ENCODE peak calls at places on chromosomes 11 and 22, in seven cellular contexts. One of them, this sample, is unnamed.

GRCh38 chr11:118899296-118899688 is 15.6 kb downstream of the CXCR5 start:
- DNase-seq in MM.1S: no peak
- DNase-seq in uterus: no peak
- DNase-seq in HCT116: no peak
- DNase-seq in mesendoderm: no peak
- DNase-seq in right lobe of liver: no peak
- DNase-seq in stomach: no peak
- DNase-seq in this sample: peak; percentile 71

GRCh38 chr11:92457250-92457649 is 232.6 kb downstream of the FAT3 start:
- DNase-seq in MM.1S: no peak
- DNase-seq in uterus: no peak
- DNase-seq in HCT116: no peak
- DNase-seq in mesendoderm: no peak
- DNase-seq in right lobe of liver: no peak
- DNase-seq in stomach: no peak
- DNase-seq in this sample: no peak

GRCh38 chr11:75150879-75151278 is at the start of gene SLCO2B1:
- DNase-seq in MM.1S: no peak
- DNase-seq in uterus: no peak
- DNase-seq in HCT116: no peak
- DNase-seq in mesendoderm: no peak
- DNase-seq in right lobe of liver: no peak
- DNase-seq in stomach: no peak
- DNase-seq in this sample: no peak

GRCh38 chr11:32843544-32843943 is 13.8 kb downstream of the PRRG4 start:
- DNase-seq in MM.1S: no peak
- DNase-seq in uterus: no peak
- DNase-seq in HCT116: no peak
- DNase-seq in mesendoderm: no peak
- DNase-seq in right lobe of liver: no peak
- DNase-seq in stomach: no peak
- DNase-seq in this sample: no peak

GRCh38 chr22:47865626-47866025 is 1103.2 kb downstream of the TBC1D22A start:
- DNase-seq in MM.1S: no peak
- DNase-seq in uterus: no peak
- DNase-seq in HCT116: no peak
- DNase-seq in mesendoderm: no peak
- DNase-seq in right lobe of liver: no peak
- DNase-seq in stomach: no peak
- DNase-seq in this sample: no peak

GRCh38 chr11:73340164-73340563 is 32.1 kb downstream of the ARHGEF17 start:
- DNase-seq in MM.1S: no peak
- DNase-seq in uterus: no peak
- DNase-seq in HCT116: no peak
- DNase-seq in mesendoderm: peak; percentile 57
- DNase-seq in right lobe of liver: no peak
- DNase-seq in stomach: no peak
- DNase-seq in this sample: no peak

GRCh38 chr11:100546714-100547113 is 140.4 kb upstream of the ARHGAP42 start:
- DNase-seq in MM.1S: no peak
- DNase-seq in uterus: no peak
- DNase-seq in HCT116: peak; percentile 21
- DNase-seq in mesendoderm: peak; percentile 3
- DNase-seq in right lobe of liver: no peak
- DNase-seq in stomach: no peak
- DNase-seq in this sample: no peak

GRCh38 chr11:134332189-134332631 is 422 bp downstream of the GLB1L2 start:
- DNase-seq in MM.1S: no peak
- DNase-seq in uterus: peak; percentile 30
- DNase-seq in HCT116: no peak
- DNase-seq in mesendoderm: peak; percentile 33
- DNase-seq in right lobe of liver: no peak
- DNase-seq in stomach: no peak
- DNase-seq in this sample: peak; percentile 85

GRCh38 chr11:27215471-27216267 is 147.3 kb downstream of the CCDC34 start:
- DNase-seq in MM.1S: no peak
- DNase-seq in uterus: peak; percentile 69
- DNase-seq in HCT116: no peak
- DNase-seq in mesendoderm: peak; percentile 75
- DNase-seq in right lobe of liver: peak; percentile 21
- DNase-seq in stomach: peak; percentile 33
- DNase-seq in this sample: peak; percentile 17

GRCh38 chr22:21690401-21690801 is 24.6 kb downstream of the PPIL2 start:
- DNase-seq in MM.1S: peak; percentile 69
- DNase-seq in uterus: no peak
- DNase-seq in HCT116: no peak
- DNase-seq in mesendoderm: no peak
- DNase-seq in right lobe of liver: no peak
- DNase-seq in stomach: no peak
- DNase-seq in this sample: no peak

GRCh38 chr11:8777907-8778767 is 95.5 kb downstream of the RPL27A start:
- DNase-seq in MM.1S: no peak
- DNase-seq in uterus: peak; percentile 69
- DNase-seq in HCT116: no peak
- DNase-seq in mesendoderm: no peak
- DNase-seq in right lobe of liver: no peak
- DNase-seq in stomach: no peak
- DNase-seq in this sample: no peak

GRCh38 chr11:844693-845644 is 2.3 kb downstream of the TSPAN4 start:
- DNase-seq in MM.1S: no peak
- DNase-seq in uterus: peak; percentile 96
- DNase-seq in HCT116: no peak
- DNase-seq in mesendoderm: peak; percentile 95
- DNase-seq in right lobe of liver: peak; percentile 93
- DNase-seq in stomach: peak; percentile 77
- DNase-seq in this sample: peak; percentile 97

GRCh38 chr11:10307411-10308207 is 2.7 kb downstream of the ADM start:
- DNase-seq in MM.1S: peak; percentile 92
- DNase-seq in uterus: peak; percentile 90
- DNase-seq in HCT116: peak; percentile 84
- DNase-seq in mesendoderm: peak; percentile 92
- DNase-seq in right lobe of liver: peak; percentile 93
- DNase-seq in stomach: peak; percentile 86
- DNase-seq in this sample: peak; percentile 94

GRCh38 chr22:44365832-44366231 is 53.1 kb upstream of the SHISAL1 start:
- DNase-seq in MM.1S: no peak
- DNase-seq in uterus: peak; percentile 3
- DNase-seq in HCT116: no peak
- DNase-seq in mesendoderm: no peak
- DNase-seq in right lobe of liver: peak; percentile 3
- DNase-seq in stomach: no peak
- DNase-seq in this sample: no peak

GRCh38 chr22:20439556-20439927 is 1.9 kb upstream of the SCARF2 start:
- DNase-seq in MM.1S: no peak
- DNase-seq in uterus: no peak
- DNase-seq in HCT116: no peak
- DNase-seq in mesendoderm: no peak
- DNase-seq in right lobe of liver: no peak
- DNase-seq in stomach: no peak
- DNase-seq in this sample: no peak

GRCh38 chr22:31821572-31821971 is 67.8 kb downstream of the DEPDC5 start:
- DNase-seq in MM.1S: no peak
- DNase-seq in uterus: no peak
- DNase-seq in HCT116: no peak
- DNase-seq in mesendoderm: no peak
- DNase-seq in right lobe of liver: no peak
- DNase-seq in stomach: no peak
- DNase-seq in this sample: no peak

GRCh38 chr11:31874631-31875191 is 63.6 kb upstream of the PAX6 start:
- DNase-seq in MM.1S: no peak
- DNase-seq in uterus: no peak
- DNase-seq in HCT116: no peak
- DNase-seq in mesendoderm: peak; percentile 34
- DNase-seq in right lobe of liver: no peak
- DNase-seq in stomach: no peak
- DNase-seq in this sample: no peak

GRCh38 chr11:119027561-119028345 is 2.9 kb downstream of the SLC37A4 start:
- DNase-seq in MM.1S: no peak
- DNase-seq in uterus: no peak
- DNase-seq in HCT116: no peak
- DNase-seq in mesendoderm: no peak
- DNase-seq in right lobe of liver: peak; percentile 38
- DNase-seq in stomach: no peak
- DNase-seq in this sample: no peak

GRCh38 chr11:57974830-57975229 is 48.9 kb upstream of the OR9Q1 start:
- DNase-seq in MM.1S: no peak
- DNase-seq in uterus: no peak
- DNase-seq in HCT116: no peak
- DNase-seq in mesendoderm: no peak
- DNase-seq in right lobe of liver: no peak
- DNase-seq in stomach: no peak
- DNase-seq in this sample: no peak

GRCh38 chr11:64102005-64102738 is 63.7 kb downstream of the MACROD1 start:
- DNase-seq in MM.1S: no peak
- DNase-seq in uterus: no peak
- DNase-seq in HCT116: no peak
- DNase-seq in mesendoderm: no peak
- DNase-seq in right lobe of liver: no peak
- DNase-seq in stomach: no peak
- DNase-seq in this sample: no peak

GRCh38 chr11:73266644-73267015 is 5.5 kb upstream of the P2RY6 start:
- DNase-seq in MM.1S: no peak
- DNase-seq in uterus: no peak
- DNase-seq in HCT116: no peak
- DNase-seq in mesendoderm: no peak
- DNase-seq in right lobe of liver: no peak
- DNase-seq in stomach: peak; percentile 20
- DNase-seq in this sample: no peak

GRCh38 chr11:86153439-86153838 is 84.6 kb upstream of the PICALM start:
- DNase-seq in MM.1S: no peak
- DNase-seq in uterus: no peak
- DNase-seq in HCT116: no peak
- DNase-seq in mesendoderm: no peak
- DNase-seq in right lobe of liver: no peak
- DNase-seq in stomach: no peak
- DNase-seq in this sample: no peak

GRCh38 chr11:106399075-106399500 is 321.6 kb downstream of the AASDHPPT start:
- DNase-seq in MM.1S: no peak
- DNase-seq in uterus: peak; percentile 71
- DNase-seq in HCT116: peak; percentile 36
- DNase-seq in mesendoderm: no peak
- DNase-seq in right lobe of liver: peak; percentile 17
- DNase-seq in stomach: no peak
- DNase-seq in this sample: no peak

GRCh38 chr11:108871152-108871551 is 206.3 kb downstream of the DDX10 start:
- DNase-seq in MM.1S: peak; percentile 13
- DNase-seq in uterus: peak; percentile 17
- DNase-seq in HCT116: no peak
- DNase-seq in mesendoderm: peak; percentile 66
- DNase-seq in right lobe of liver: peak; percentile 33
- DNase-seq in stomach: no peak
- DNase-seq in this sample: peak; percentile 11

GRCh38 chr11:63837719-63838118 is 1.2 kb upstream of the MARK2 start:
- DNase-seq in MM.1S: no peak
- DNase-seq in uterus: no peak
- DNase-seq in HCT116: no peak
- DNase-seq in mesendoderm: no peak
- DNase-seq in right lobe of liver: no peak
- DNase-seq in stomach: no peak
- DNase-seq in this sample: no peak

GRCh38 chr11:1628506-1629325 is 859 bp upstream of the KRTAP5-5 start:
- DNase-seq in MM.1S: peak; percentile 32
- DNase-seq in uterus: no peak
- DNase-seq in HCT116: no peak
- DNase-seq in mesendoderm: peak; percentile 51
- DNase-seq in right lobe of liver: peak; percentile 67
- DNase-seq in stomach: peak; percentile 58
- DNase-seq in this sample: peak; percentile 97

GRCh38 chr11:77172666-77172982 is 44.6 kb downstream of the MYO7A start:
- DNase-seq in MM.1S: no peak
- DNase-seq in uterus: no peak
- DNase-seq in HCT116: no peak
- DNase-seq in mesendoderm: no peak
- DNase-seq in right lobe of liver: peak; percentile 55
- DNase-seq in stomach: no peak
- DNase-seq in this sample: no peak

GRCh38 chr11:120306519-120307242 is 18.4 kb upstream of the TLCD5 start:
- DNase-seq in MM.1S: no peak
- DNase-seq in uterus: no peak
- DNase-seq in HCT116: peak; percentile 70
- DNase-seq in mesendoderm: peak; percentile 78
- DNase-seq in right lobe of liver: no peak
- DNase-seq in stomach: peak; percentile 69
- DNase-seq in this sample: peak; percentile 82

GRCh38 chr11:114308689-114309089 is 12.5 kb downstream of the NNMT start:
- DNase-seq in MM.1S: no peak
- DNase-seq in uterus: peak; percentile 27
- DNase-seq in HCT116: no peak
- DNase-seq in mesendoderm: no peak
- DNase-seq in right lobe of liver: no peak
- DNase-seq in stomach: no peak
- DNase-seq in this sample: no peak

GRCh38 chr11:64890084-64890944 is 11.9 kb upstream of the EHD1 start:
- DNase-seq in MM.1S: no peak
- DNase-seq in uterus: no peak
- DNase-seq in HCT116: no peak
- DNase-seq in mesendoderm: no peak
- DNase-seq in right lobe of liver: no peak
- DNase-seq in stomach: no peak
- DNase-seq in this sample: no peak

GRCh38 chr11:66631883-66632282 is 6.6 kb upstream of the RBM4 start:
- DNase-seq in MM.1S: no peak
- DNase-seq in uterus: no peak
- DNase-seq in HCT116: no peak
- DNase-seq in mesendoderm: no peak
- DNase-seq in right lobe of liver: no peak
- DNase-seq in stomach: no peak
- DNase-seq in this sample: no peak
- H3K36me3 ChIP-seq in MM.1S: peaks cover 17% of the 10 kb centered on the region
- H3K36me3 ChIP-seq in uterus: no peaks in the 10 kb centered on the region
- H3K36me3 ChIP-seq in HCT116: peaks cover 32% of the 10 kb centered on the region
- H3K36me3 ChIP-seq in mesendoderm: peaks cover 19% of the 10 kb centered on the region
- H3K36me3 ChIP-seq in right lobe of liver: peaks cover 31% of the 10 kb centered on the region
- H3K36me3 ChIP-seq in stomach: peaks cover 80% of the 10 kb centered on the region
- H3K36me3 ChIP-seq in this sample: peaks cover 36% of the 10 kb centered on the region

GRCh38 chr22:36856121-36856791 is 4.5 kb upstream of the NCF4 start:
- DNase-seq in MM.1S: peak; percentile 88
- DNase-seq in uterus: peak; percentile 86
- DNase-seq in HCT116: peak; percentile 73
- DNase-seq in mesendoderm: peak; percentile 95
- DNase-seq in right lobe of liver: peak; percentile 91
- DNase-seq in stomach: peak; percentile 94
- DNase-seq in this sample: peak; percentile 95
- H3K4me3 ChIP-seq in MM.1S: peak overlapping the region; percentile 28
- H3K4me3 ChIP-seq in uterus: no peak overlapping the region
- H3K4me3 ChIP-seq in HCT116: no peak overlapping the region
- H3K4me3 ChIP-seq in mesendoderm: no peak overlapping the region
- H3K4me3 ChIP-seq in right lobe of liver: no peak overlapping the region
- H3K4me3 ChIP-seq in stomach: no peak overlapping the region
- H3K4me3 ChIP-seq in this sample: no peak overlapping the region

GRCh38 chr11:45322891-45323597 is 36.9 kb upstream of the SYT13 start:
- DNase-seq in MM.1S: no peak
- DNase-seq in uterus: no peak
- DNase-seq in HCT116: no peak
- DNase-seq in mesendoderm: no peak
- DNase-seq in right lobe of liver: no peak
- DNase-seq in stomach: no peak
- DNase-seq in this sample: no peak
- H3K27me3 ChIP-seq in MM.1S: no peaks in the 10 kb centered on the region
- H3K27me3 ChIP-seq in uterus: no peaks in the 10 kb centered on the region
- H3K27me3 ChIP-seq in HCT116: no peaks in the 10 kb centered on the region
- H3K27me3 ChIP-seq in mesendoderm: no peaks in the 10 kb centered on the region
- H3K27me3 ChIP-seq in right lobe of liver: no peaks in the 10 kb centered on the region
- H3K27me3 ChIP-seq in stomach: peaks cover 5% of the 10 kb centered on the region
- H3K27me3 ChIP-seq in this sample: no peaks in the 10 kb centered on the region

GRCh38 chr11:123725995-123726655 is 15.3 kb downstream of the ZNF202 start:
- DNase-seq in MM.1S: no peak
- DNase-seq in uterus: no peak
- DNase-seq in HCT116: no peak
- DNase-seq in mesendoderm: no peak
- DNase-seq in right lobe of liver: no peak
- DNase-seq in stomach: no peak
- DNase-seq in this sample: no peak
- H3K36me3 ChIP-seq in MM.1S: peaks cover 15% of the 10 kb centered on the region
- H3K36me3 ChIP-seq in uterus: no peaks in the 10 kb centered on the region
- H3K36me3 ChIP-seq in HCT116: peaks cover 36% of the 10 kb centered on the region
- H3K36me3 ChIP-seq in mesendoderm: peaks cover 51% of the 10 kb centered on the region
- H3K36me3 ChIP-seq in right lobe of liver: peaks cover 36% of the 10 kb centered on the region
- H3K36me3 ChIP-seq in stomach: peaks cover 70% of the 10 kb centered on the region
- H3K36me3 ChIP-seq in this sample: peaks cover 52% of the 10 kb centered on the region